ENCODE peak calls at places on chromosomes 16 and 17, in seven cellular contexts. One of them, this sample, is unnamed.

GRCh38 chr17:219696-220095 is 38.2 kb upstream of the DOC2B start:
- DNase-seq in glutamatergic neuron: no peak
- DNase-seq in activated CD8-positive, alpha-beta T cell treated with anti-CD3 and anti-CD28 coated beads for 36 hours: no peak
- DNase-seq in fibroblast of pulmonary artery: no peak
- DNase-seq in thyroid gland: no peak
- DNase-seq in coronary artery: no peak
- DNase-seq in ascending aorta: peak
- DNase-seq in this sample: peak

GRCh38 chr17:42266918-42267766 is 9.0 kb downstream of the STAT5B start:
- DNase-seq in activated CD8-positive, alpha-beta T cell treated with anti-CD3 and anti-CD28 coated beads for 36 hours: peak
- DNase-seq in coronary artery: no peak
- DNase-seq in glutamatergic neuron: no peak
- DNase-seq in ascending aorta: no peak
- DNase-seq in thyroid gland: no peak
- DNase-seq in fibroblast of pulmonary artery: peak
- DNase-seq in this sample: no peak

GRCh38 chr17:83202002-83203000 is 122.9 kb downstream of the METRNL start:
- DNase-seq in coronary artery: no peak
- DNase-seq in activated CD8-positive, alpha-beta T cell treated with anti-CD3 and anti-CD28 coated beads for 36 hours: no peak
- DNase-seq in glutamatergic neuron: peak
- DNase-seq in fibroblast of pulmonary artery: no peak
- DNase-seq in ascending aorta: peak
- DNase-seq in thyroid gland: peak
- DNase-seq in this sample: peak

GRCh38 chr17:51000835-51001638 is 119.6 kb downstream of the SPAG9 start:
- DNase-seq in thyroid gland: no peak
- DNase-seq in coronary artery: no peak
- DNase-seq in activated CD8-positive, alpha-beta T cell treated with anti-CD3 and anti-CD28 coated beads for 36 hours: no peak
- DNase-seq in glutamatergic neuron: no peak
- DNase-seq in fibroblast of pulmonary artery: peak
- DNase-seq in ascending aorta: no peak
- DNase-seq in this sample: no peak

GRCh38 chr17:8341456-8341855 is 1.8 kb downstream of the ODF4 start:
- DNase-seq in coronary artery: no peak
- DNase-seq in thyroid gland: no peak
- DNase-seq in ascending aorta: no peak
- DNase-seq in activated CD8-positive, alpha-beta T cell treated with anti-CD3 and anti-CD28 coated beads for 36 hours: no peak
- DNase-seq in glutamatergic neuron: no peak
- DNase-seq in fibroblast of pulmonary artery: no peak
- DNase-seq in this sample: no peak

GRCh38 chr17:63275318-63275967 is 170.7 kb downstream of the CYB561 start:
- DNase-seq in coronary artery: no peak
- DNase-seq in activated CD8-positive, alpha-beta T cell treated with anti-CD3 and anti-CD28 coated beads for 36 hours: peak
- DNase-seq in ascending aorta: no peak
- DNase-seq in fibroblast of pulmonary artery: peak
- DNase-seq in thyroid gland: no peak
- DNase-seq in glutamatergic neuron: no peak
- DNase-seq in this sample: no peak

GRCh38 chr17:21394265-21394664 is 18.1 kb downstream of the KCNJ12 start:
- DNase-seq in coronary artery: no peak
- DNase-seq in ascending aorta: no peak
- DNase-seq in thyroid gland: no peak
- DNase-seq in glutamatergic neuron: no peak
- DNase-seq in fibroblast of pulmonary artery: no peak
- DNase-seq in activated CD8-positive, alpha-beta T cell treated with anti-CD3 and anti-CD28 coated beads for 36 hours: no peak
- DNase-seq in this sample: no peak

GRCh38 chr17:9124554-9124935 is 103.2 kb downstream of the NTN1 start:
- DNase-seq in glutamatergic neuron: no peak
- DNase-seq in ascending aorta: no peak
- DNase-seq in coronary artery: no peak
- DNase-seq in thyroid gland: no peak
- DNase-seq in activated CD8-positive, alpha-beta T cell treated with anti-CD3 and anti-CD28 coated beads for 36 hours: no peak
- DNase-seq in fibroblast of pulmonary artery: no peak
- DNase-seq in this sample: no peak

GRCh38 chr16:10937068-10937859 is 5.0 kb downstream of the DEXI start:
- DNase-seq in fibroblast of pulmonary artery: no peak
- DNase-seq in coronary artery: no peak
- DNase-seq in ascending aorta: no peak
- DNase-seq in glutamatergic neuron: no peak
- DNase-seq in activated CD8-positive, alpha-beta T cell treated with anti-CD3 and anti-CD28 coated beads for 36 hours: no peak
- DNase-seq in thyroid gland: peak
- DNase-seq in this sample: no peak

GRCh38 chr17:32909787-32910369 is 18.1 kb upstream of the TMEM98 start:
- DNase-seq in coronary artery: peak
- DNase-seq in glutamatergic neuron: peak
- DNase-seq in fibroblast of pulmonary artery: peak
- DNase-seq in thyroid gland: peak
- DNase-seq in activated CD8-positive, alpha-beta T cell treated with anti-CD3 and anti-CD28 coated beads for 36 hours: peak
- DNase-seq in ascending aorta: peak
- DNase-seq in this sample: no peak

GRCh38 chr16:21952040-21952792 is 945 bp upstream of the UQCRC2 start:
- DNase-seq in coronary artery: peak
- DNase-seq in thyroid gland: peak
- DNase-seq in ascending aorta: peak
- DNase-seq in glutamatergic neuron: peak
- DNase-seq in fibroblast of pulmonary artery: peak
- DNase-seq in activated CD8-positive, alpha-beta T cell treated with anti-CD3 and anti-CD28 coated beads for 36 hours: peak
- DNase-seq in this sample: peak

GRCh38 chr16:83954577-83955016 is 1.6 kb downstream of the OSGIN1 start:
- DNase-seq in fibroblast of pulmonary artery: peak
- DNase-seq in ascending aorta: peak
- DNase-seq in activated CD8-positive, alpha-beta T cell treated with anti-CD3 and anti-CD28 coated beads for 36 hours: no peak
- DNase-seq in coronary artery: peak
- DNase-seq in glutamatergic neuron: no peak
- DNase-seq in thyroid gland: peak
- DNase-seq in this sample: no peak

GRCh38 chr17:66541461-66542182 is 239.2 kb downstream of the PRKCA start:
- DNase-seq in fibroblast of pulmonary artery: peak
- DNase-seq in activated CD8-positive, alpha-beta T cell treated with anti-CD3 and anti-CD28 coated beads for 36 hours: peak
- DNase-seq in ascending aorta: no peak
- DNase-seq in thyroid gland: no peak
- DNase-seq in coronary artery: no peak
- DNase-seq in glutamatergic neuron: peak
- DNase-seq in this sample: no peak

GRCh38 chr17:15303851-15304250 is 37.5 kb downstream of the TEKT3 start:
- DNase-seq in thyroid gland: no peak
- DNase-seq in coronary artery: no peak
- DNase-seq in ascending aorta: no peak
- DNase-seq in fibroblast of pulmonary artery: no peak
- DNase-seq in glutamatergic neuron: no peak
- DNase-seq in activated CD8-positive, alpha-beta T cell treated with anti-CD3 and anti-CD28 coated beads for 36 hours: no peak
- DNase-seq in this sample: no peak

GRCh38 chr17:44602390-44602789 is 45.1 kb downstream of the FZD2 start:
- DNase-seq in ascending aorta: no peak
- DNase-seq in coronary artery: no peak
- DNase-seq in thyroid gland: no peak
- DNase-seq in activated CD8-positive, alpha-beta T cell treated with anti-CD3 and anti-CD28 coated beads for 36 hours: no peak
- DNase-seq in glutamatergic neuron: no peak
- DNase-seq in fibroblast of pulmonary artery: no peak
- DNase-seq in this sample: no peak

GRCh38 chr17:74297941-74298340 is 23.9 kb downstream of the DNAI2 start:
- DNase-seq in activated CD8-positive, alpha-beta T cell treated with anti-CD3 and anti-CD28 coated beads for 36 hours: peak
- DNase-seq in glutamatergic neuron: no peak
- DNase-seq in ascending aorta: no peak
- DNase-seq in thyroid gland: no peak
- DNase-seq in fibroblast of pulmonary artery: no peak
- DNase-seq in coronary artery: no peak
- DNase-seq in this sample: no peak

GRCh38 chr17:73900516-73900915 is 256.3 kb upstream of the SDK2 start:
- DNase-seq in glutamatergic neuron: no peak
- DNase-seq in coronary artery: no peak
- DNase-seq in thyroid gland: no peak
- DNase-seq in fibroblast of pulmonary artery: no peak
- DNase-seq in activated CD8-positive, alpha-beta T cell treated with anti-CD3 and anti-CD28 coated beads for 36 hours: no peak
- DNase-seq in ascending aorta: no peak
- DNase-seq in this sample: no peak

GRCh38 chr16:20928774-20929411 is 28.3 kb downstream of the LYRM1 start:
- DNase-seq in thyroid gland: no peak
- DNase-seq in coronary artery: no peak
- DNase-seq in ascending aorta: no peak
- DNase-seq in fibroblast of pulmonary artery: no peak
- DNase-seq in activated CD8-positive, alpha-beta T cell treated with anti-CD3 and anti-CD28 coated beads for 36 hours: no peak
- DNase-seq in glutamatergic neuron: no peak
- DNase-seq in this sample: no peak

GRCh38 chr17:8875957-8876356 is 8.5 kb upstream of the PIK3R6 start:
- DNase-seq in ascending aorta: no peak
- DNase-seq in coronary artery: no peak
- DNase-seq in activated CD8-positive, alpha-beta T cell treated with anti-CD3 and anti-CD28 coated beads for 36 hours: no peak
- DNase-seq in glutamatergic neuron: no peak
- DNase-seq in fibroblast of pulmonary artery: no peak
- DNase-seq in thyroid gland: no peak
- DNase-seq in this sample: no peak

GRCh38 chr17:65046236-65046635 is 10.3 kb downstream of the GNA13 start:
- DNase-seq in activated CD8-positive, alpha-beta T cell treated with anti-CD3 and anti-CD28 coated beads for 36 hours: no peak
- DNase-seq in fibroblast of pulmonary artery: no peak
- DNase-seq in ascending aorta: no peak
- DNase-seq in thyroid gland: no peak
- DNase-seq in coronary artery: no peak
- DNase-seq in glutamatergic neuron: no peak
- DNase-seq in this sample: no peak

GRCh38 chr17:2906907-2907306 is 110.7 kb downstream of the RAP1GAP2 start:
- DNase-seq in ascending aorta: no peak
- DNase-seq in fibroblast of pulmonary artery: no peak
- DNase-seq in glutamatergic neuron: no peak
- DNase-seq in activated CD8-positive, alpha-beta T cell treated with anti-CD3 and anti-CD28 coated beads for 36 hours: peak
- DNase-seq in coronary artery: no peak
- DNase-seq in thyroid gland: no peak
- DNase-seq in this sample: no peak

GRCh38 chr17:32099686-32100085 is 42.6 kb upstream of the RHOT1 start:
- DNase-seq in thyroid gland: no peak
- DNase-seq in activated CD8-positive, alpha-beta T cell treated with anti-CD3 and anti-CD28 coated beads for 36 hours: no peak
- DNase-seq in fibroblast of pulmonary artery: no peak
- DNase-seq in ascending aorta: no peak
- DNase-seq in glutamatergic neuron: no peak
- DNase-seq in coronary artery: no peak
- DNase-seq in this sample: no peak

GRCh38 chr17:41559548-41559947 is 12.3 kb downstream of the KRT9 start:
- DNase-seq in coronary artery: no peak
- DNase-seq in fibroblast of pulmonary artery: no peak
- DNase-seq in ascending aorta: no peak
- DNase-seq in activated CD8-positive, alpha-beta T cell treated with anti-CD3 and anti-CD28 coated beads for 36 hours: no peak
- DNase-seq in glutamatergic neuron: no peak
- DNase-seq in thyroid gland: no peak
- DNase-seq in this sample: no peak

GRCh38 chr16:79811541-79811940 is 211.0 kb upstream of the MAF start:
- DNase-seq in coronary artery: no peak
- DNase-seq in glutamatergic neuron: no peak
- DNase-seq in fibroblast of pulmonary artery: no peak
- DNase-seq in activated CD8-positive, alpha-beta T cell treated with anti-CD3 and anti-CD28 coated beads for 36 hours: no peak
- DNase-seq in ascending aorta: no peak
- DNase-seq in thyroid gland: no peak
- DNase-seq in this sample: no peak

GRCh38 chr16:89409161-89409711 is 81.1 kb downstream of the ANKRD11 start:
- DNase-seq in glutamatergic neuron: no peak
- DNase-seq in ascending aorta: no peak
- DNase-seq in coronary artery: no peak
- DNase-seq in thyroid gland: no peak
- DNase-seq in activated CD8-positive, alpha-beta T cell treated with anti-CD3 and anti-CD28 coated beads for 36 hours: peak
- DNase-seq in fibroblast of pulmonary artery: peak
- DNase-seq in this sample: no peak

GRCh38 chr17:71329310-71330098 is 791.3 kb upstream of the SOX9 start:
- DNase-seq in coronary artery: no peak
- DNase-seq in fibroblast of pulmonary artery: no peak
- DNase-seq in thyroid gland: no peak
- DNase-seq in activated CD8-positive, alpha-beta T cell treated with anti-CD3 and anti-CD28 coated beads for 36 hours: no peak
- DNase-seq in glutamatergic neuron: no peak
- DNase-seq in ascending aorta: no peak
- DNase-seq in this sample: no peak

GRCh38 chr17:32155896-32156295 is 13.6 kb downstream of the RHOT1 start:
- DNase-seq in activated CD8-positive, alpha-beta T cell treated with anti-CD3 and anti-CD28 coated beads for 36 hours: no peak
- DNase-seq in fibroblast of pulmonary artery: peak
- DNase-seq in ascending aorta: no peak
- DNase-seq in coronary artery: no peak
- DNase-seq in glutamatergic neuron: no peak
- DNase-seq in thyroid gland: no peak
- DNase-seq in this sample: no peak

GRCh38 chr17:63140255-63140654 is 174.2 kb downstream of the TANC2 start:
- DNase-seq in ascending aorta: no peak
- DNase-seq in fibroblast of pulmonary artery: peak
- DNase-seq in thyroid gland: no peak
- DNase-seq in glutamatergic neuron: no peak
- DNase-seq in activated CD8-positive, alpha-beta T cell treated with anti-CD3 and anti-CD28 coated beads for 36 hours: peak
- DNase-seq in coronary artery: no peak
- DNase-seq in this sample: no peak

GRCh38 chr17:8894189-8894611 is 26.7 kb upstream of the PIK3R6 start:
- DNase-seq in ascending aorta: peak
- DNase-seq in thyroid gland: no peak
- DNase-seq in coronary artery: peak
- DNase-seq in activated CD8-positive, alpha-beta T cell treated with anti-CD3 and anti-CD28 coated beads for 36 hours: no peak
- DNase-seq in fibroblast of pulmonary artery: no peak
- DNase-seq in glutamatergic neuron: peak
- DNase-seq in this sample: no peak

GRCh38 chr17:47719411-47720152 is 13.5 kb upstream of the TBX21 start:
- DNase-seq in fibroblast of pulmonary artery: no peak
- DNase-seq in ascending aorta: no peak
- DNase-seq in thyroid gland: no peak
- DNase-seq in glutamatergic neuron: no peak
- DNase-seq in activated CD8-positive, alpha-beta T cell treated with anti-CD3 and anti-CD28 coated beads for 36 hours: peak
- DNase-seq in coronary artery: no peak
- DNase-seq in this sample: no peak

GRCh38 chr17:80100035-80100323 is 1.4 kb upstream of the GAA start:
- DNase-seq in thyroid gland: no peak
- DNase-seq in fibroblast of pulmonary artery: no peak
- DNase-seq in activated CD8-positive, alpha-beta T cell treated with anti-CD3 and anti-CD28 coated beads for 36 hours: peak
- DNase-seq in glutamatergic neuron: no peak
- DNase-seq in ascending aorta: no peak
- DNase-seq in coronary artery: no peak
- DNase-seq in this sample: no peak
- TF ChIP-seq CTCF in thyroid gland: no peak
- TF ChIP-seq CTCF in fibroblast of pulmonary artery: no peak
- TF ChIP-seq CTCF in activated CD8-positive, alpha-beta T cell treated with anti-CD3 and anti-CD28 coated beads for 36 hours: no peak
- TF ChIP-seq CTCF in glutamatergic neuron: no peak
- TF ChIP-seq CTCF in ascending aorta: no peak
- TF ChIP-seq CTCF in coronary artery: no peak
- TF ChIP-seq CTCF in this sample: no peak

GRCh38 chr16:29816694-29817441 is 916 bp downstream of the PAGR1 start:
- DNase-seq in activated CD8-positive, alpha-beta T cell treated with anti-CD3 and anti-CD28 coated beads for 36 hours: peak
- DNase-seq in fibroblast of pulmonary artery: peak
- DNase-seq in thyroid gland: peak
- DNase-seq in glutamatergic neuron: peak
- DNase-seq in coronary artery: peak
- DNase-seq in ascending aorta: peak
- DNase-seq in this sample: no peak
- TF ChIP-seq CTCF in activated CD8-positive, alpha-beta T cell treated with anti-CD3 and anti-CD28 coated beads for 36 hours: no peak
- TF ChIP-seq CTCF in fibroblast of pulmonary artery: peak
- TF ChIP-seq CTCF in thyroid gland: no peak
- TF ChIP-seq CTCF in glutamatergic neuron: no peak
- TF ChIP-seq CTCF in coronary artery: no peak
- TF ChIP-seq CTCF in ascending aorta: no peak
- TF ChIP-seq CTCF in this sample: no peak

GRCh38 chr17:20228860-20229259 is 219.7 kb downstream of the SPECC1 start:
- DNase-seq in glutamatergic neuron: no peak
- DNase-seq in fibroblast of pulmonary artery: no peak
- DNase-seq in coronary artery: no peak
- DNase-seq in ascending aorta: no peak
- DNase-seq in activated CD8-positive, alpha-beta T cell treated with anti-CD3 and anti-CD28 coated beads for 36 hours: no peak
- DNase-seq in thyroid gland: no peak
- DNase-seq in this sample: no peak
- TF ChIP-seq CTCF in glutamatergic neuron: no peak
- TF ChIP-seq CTCF in fibroblast of pulmonary artery: no peak
- TF ChIP-seq CTCF in coronary artery: no peak
- TF ChIP-seq CTCF in ascending aorta: no peak
- TF ChIP-seq CTCF in activated CD8-positive, alpha-beta T cell treated with anti-CD3 and anti-CD28 coated beads for 36 hours: no peak
- TF ChIP-seq CTCF in thyroid gland: no peak
- TF ChIP-seq CTCF in this sample: no peak

GRCh38 chr16:57167951-57168350 is 17.9 kb downstream of the PSME3IP1 start:
- DNase-seq in ascending aorta: no peak
- DNase-seq in fibroblast of pulmonary artery: peak
- DNase-seq in activated CD8-positive, alpha-beta T cell treated with anti-CD3 and anti-CD28 coated beads for 36 hours: peak
- DNase-seq in thyroid gland: peak
- DNase-seq in coronary artery: no peak
- DNase-seq in glutamatergic neuron: no peak
- DNase-seq in this sample: no peak
- TF ChIP-seq CTCF in ascending aorta: peak
- TF ChIP-seq CTCF in fibroblast of pulmonary artery: peak
- TF ChIP-seq CTCF in activated CD8-positive, alpha-beta T cell treated with anti-CD3 and anti-CD28 coated beads for 36 hours: peak
- TF ChIP-seq CTCF in thyroid gland: peak
- TF ChIP-seq CTCF in coronary artery: peak
- TF ChIP-seq CTCF in glutamatergic neuron: no peak
- TF ChIP-seq CTCF in this sample: peak

This sample was measured in RWPE2.